ENCODE peak calls at places on chromosome 20, in seven cellular contexts. L is brain microvascular endothelial cell, A is NT2/D1, G is BJ, N is foreskin fibroblast, K is hepatocyte, P is AG04449. X is an unnamed sample.

GRCh38 chr20:62523473-62524203 is 47.8 kb upstream of the GATA5 start:
- DNase-seq in L (no peak), K (peak), G (no peak), A (peak), P (no peak), N (peak), X (no peak)

GRCh38 chr20:19210426-19211155 is 1.9 kb upstream of the SLC24A3 start:
- DNase-seq in K (no peak), N (peak), P (no peak), A (no peak), G (peak), L (no peak), X (no peak)

GRCh38 chr20:34710568-34710839 is 6.4 kb downstream of the TP53INP2 start:
- DNase-seq in L (no peak), K (no peak), N (no peak), G (no peak), P (no peak), A (no peak), X (no peak)

GRCh38 chr20:41608606-41609005 is 9.6 kb downstream of the CHD6 start:
- DNase-seq in P (no peak), G (no peak), K (no peak), L (no peak), A (no peak), N (no peak), X (no peak)

GRCh38 chr20:4666001-4666470 is 55.7 kb upstream of the PRND start:
- DNase-seq in A (no peak), L (peak), K (no peak), N (peak), G (peak), P (no peak), X (peak)

GRCh38 chr20:13262701-13263335 is 41.7 kb downstream of the ISM1 start:
- DNase-seq in P (no peak), G (no peak), L (no peak), K (peak), A (no peak), N (peak), X (no peak)

GRCh38 chr20:63406011-63406410 is 44.9 kb upstream of the CHRNA4 start:
- DNase-seq in A (no peak), L (no peak), N (no peak), G (no peak), P (no peak), K (no peak), X (no peak)

GRCh38 chr20:52118233-52118632 is 73.3 kb downstream of the ZFP64 start:
- DNase-seq in K (no peak), P (no peak), N (no peak), L (no peak), G (no peak), A (no peak), X (no peak)

GRCh38 chr20:4341804-4342560 is 326.6 kb upstream of the RNF24 start:
- DNase-seq in K (peak), P (peak), L (peak), N (peak), G (peak), A (no peak), X (no peak)

GRCh38 chr20:46893051-46893450 is 1.6 kb upstream of the EYA2 start:
- DNase-seq in K (no peak), L (no peak), G (no peak), A (no peak), N (no peak), P (no peak), X (no peak)

GRCh38 chr20:34495307-34495706 is 20.9 kb upstream of the DYNLRB1 start:
- DNase-seq in L (no peak), K (peak), G (no peak), P (no peak), N (no peak), A (no peak), X (no peak)

GRCh38 chr20:14583413-14583812 is 246.0 kb upstream of the FLRT3 start:
- DNase-seq in P (no peak), A (no peak), L (no peak), G (no peak), N (peak), K (no peak), X (no peak)

GRCh38 chr20:12942123-12942522 is 66.6 kb upstream of the SPTLC3 start:
- DNase-seq in P (no peak), K (no peak), L (no peak), A (no peak), N (no peak), G (no peak), X (no peak)

GRCh38 chr20:32605167-32605656 is 20.1 kb upstream of the NOL4L start:
- DNase-seq in G (no peak), N (no peak), K (peak), P (no peak), L (peak), A (no peak), X (no peak)

GRCh38 chr20:58630063-58630462 is 21.0 kb upstream of the STX16 start:
- DNase-seq in A (no peak), P (no peak), N (peak), G (no peak), K (no peak), L (peak), X (no peak)

GRCh38 chr20:49887251-49887827 is 28.0 kb downstream of the SPATA2 start:
- DNase-seq in G (no peak), K (no peak), P (no peak), A (no peak), N (peak), L (peak), X (no peak)

GRCh38 chr20:63908008-63908682 is 13.2 kb downstream of the DNAJC5 start:
- DNase-seq in L (no peak), G (no peak), K (peak), P (no peak), A (no peak), N (no peak), X (peak)

GRCh38 chr20:49916146-49917002 is 1.0 kb upstream of the SPATA2 start:
- DNase-seq in K (peak), L (no peak), P (no peak), G (no peak), A (no peak), N (no peak), X (peak)

GRCh38 chr20:36074983-36075382 is 79.6 kb upstream of the EPB41L1 start:
- DNase-seq in L (no peak), A (no peak), K (no peak), N (no peak), G (no peak), P (no peak), X (no peak)

GRCh38 chr20:25622450-25623224 is 1.2 kb downstream of the NANP start:
- DNase-seq in A (no peak), N (no peak), L (no peak), P (no peak), K (no peak), G (no peak), X (no peak)

GRCh38 chr20:44104807-44105517 is 82.0 kb downstream of the JPH2 start:
- DNase-seq in L (peak), G (no peak), N (peak), K (peak), P (no peak), A (no peak), X (no peak)

GRCh38 chr20:12936020-12936419 is 72.8 kb upstream of the SPTLC3 start:
- DNase-seq in K (no peak), N (no peak), P (no peak), G (no peak), L (no peak), A (no peak), X (no peak)

GRCh38 chr20:63811491-63811875 is 19.6 kb downstream of the ZBTB46 start:
- DNase-seq in A (no peak), K (no peak), G (no peak), L (no peak), P (no peak), N (no peak), X (no peak)

GRCh38 chr20:60653111-60653845 is 598.8 kb upstream of the CDH4 start:
- DNase-seq in P (no peak), A (no peak), N (no peak), K (no peak), L (no peak), G (no peak), X (no peak)

GRCh38 chr20:25584905-25585704 is at the start of gene NINL:
- DNase-seq in K (peak), A (peak), L (no peak), G (no peak), P (no peak), N (peak), X (peak)

GRCh38 chr20:33656010-33656782 is 5.9 kb upstream of the C20orf144 start:
- DNase-seq in N (no peak), K (no peak), G (no peak), L (no peak), P (no peak), A (no peak), X (no peak)

GRCh38 chr20:11919046-11919445 is 1.4 kb downstream of the BTBD3 start:
- DNase-seq in K (peak), A (no peak), P (no peak), G (no peak), N (peak), L (no peak), X (no peak)

GRCh38 chr20:44112889-44113641 is 73.9 kb downstream of the JPH2 start:
- DNase-seq in K (no peak), N (no peak), A (no peak), P (no peak), G (no peak), L (no peak), X (no peak)

GRCh38 chr20:61800359-61801064 is 265.2 kb downstream of the TAF4 start:
- DNase-seq in N (no peak), G (no peak), L (no peak), K (no peak), P (no peak), A (no peak), X (no peak)

GRCh38 chr20:24668384-24668702 is 198.9 kb downstream of the SYNDIG1 start:
- DNase-seq in A (no peak), L (no peak), G (no peak), N (no peak), K (no peak), P (no peak), X (no peak)

GRCh38 chr20:41149679-41150131 is 12.4 kb downstream of the PLCG1 start:
- DNase-seq in A (no peak), K (peak), G (no peak), P (no peak), N (peak), L (peak), X (peak)

GRCh38 chr20:58192567-58192966 is 35.9 kb downstream of the ANKRD60 start:
- DNase-seq in G (no peak), P (no peak), L (no peak), K (no peak), N (no peak), A (no peak), X (no peak)

GRCh38 chr20:61297981-61298380 is 45.9 kb downstream of the CDH4 start:
- DNase-seq in A (no peak), L (peak), G (no peak), P (no peak), K (no peak), N (peak), X (no peak)

GRCh38 chr20:62602550-62602949 is 39.8 kb upstream of the SLCO4A1 start:
- DNase-seq in N (no peak), L (no peak), P (no peak), A (no peak), K (no peak), G (no peak), X (no peak)

GRCh38 chr20:36745234-36745926 is 510 bp downstream of the NDRG3 start:
- DNase-seq in A (no peak), K (no peak), L (peak), G (no peak), N (no peak), P (no peak), X (peak)

GRCh38 chr20:63416631-63417030 is 55.5 kb upstream of the CHRNA4 start:
- DNase-seq in N (no peak), L (no peak), G (no peak), K (no peak), P (no peak), A (no peak), X (no peak)

GRCh38 chr20:25695532-25696383 is 895 bp downstream of the ZNF337 start:
- DNase-seq in L (no peak), K (peak), P (no peak), G (no peak), N (peak), A (no peak), X (peak)

GRCh38 chr20:855466-856360 is 22.2 kb downstream of the FAM110A start:
- DNase-seq in K (no peak), N (no peak), L (no peak), P (no peak), G (no peak), A (no peak), X (no peak)

GRCh38 chr20:47016068-47016664 is 121.5 kb downstream of the EYA2 start:
- DNase-seq in P (no peak), A (no peak), K (no peak), N (no peak), L (no peak), G (no peak), X (no peak)

GRCh38 chr20:22763257-22763906 is 179.0 kb upstream of the FOXA2 start:
- DNase-seq in L (peak), A (no peak), N (no peak), K (no peak), P (no peak), G (no peak), X (peak)

DNA sequence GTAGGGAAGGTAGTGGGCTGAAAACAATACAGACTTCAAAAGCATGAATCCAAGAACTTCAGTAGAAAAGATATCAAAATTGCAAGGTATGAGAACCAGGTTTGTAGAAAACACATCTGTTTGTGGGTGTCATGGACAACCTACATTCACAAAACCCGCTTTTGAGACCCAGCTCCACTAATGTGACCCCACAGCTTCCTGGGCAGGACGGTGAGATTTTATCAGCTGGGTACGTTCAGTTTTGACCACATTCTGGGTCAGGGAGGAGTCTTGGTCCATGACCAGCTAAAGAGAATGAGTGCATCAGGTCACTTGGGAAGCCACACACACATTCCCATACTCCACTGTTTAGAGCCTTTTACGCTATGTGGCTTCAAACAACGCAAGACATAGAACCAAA is 77.1 kb downstream of the BCAS1 start:
- DNase-seq in N (no peak), L (no peak), G (no peak), P (no peak), K (no peak), A (no peak), X (no peak)
- H3K4me3 ChIP-seq in N (no peak), L (no peak), G (no peak), P (no peak), K (no peak), A (no peak), X (no peak)

GRCh38 chr20:21105429-21106170 is 558 bp downstream of the LINC00237 start:
- DNase-seq in K (no peak), L (no peak), N (peak), G (no peak), A (no peak), P (no peak), X (no peak)
- H3K4me3 ChIP-seq in K (no peak), L (no peak), N (no peak), G (no peak), A (peak), P (no peak), X (no peak)

DNA sequence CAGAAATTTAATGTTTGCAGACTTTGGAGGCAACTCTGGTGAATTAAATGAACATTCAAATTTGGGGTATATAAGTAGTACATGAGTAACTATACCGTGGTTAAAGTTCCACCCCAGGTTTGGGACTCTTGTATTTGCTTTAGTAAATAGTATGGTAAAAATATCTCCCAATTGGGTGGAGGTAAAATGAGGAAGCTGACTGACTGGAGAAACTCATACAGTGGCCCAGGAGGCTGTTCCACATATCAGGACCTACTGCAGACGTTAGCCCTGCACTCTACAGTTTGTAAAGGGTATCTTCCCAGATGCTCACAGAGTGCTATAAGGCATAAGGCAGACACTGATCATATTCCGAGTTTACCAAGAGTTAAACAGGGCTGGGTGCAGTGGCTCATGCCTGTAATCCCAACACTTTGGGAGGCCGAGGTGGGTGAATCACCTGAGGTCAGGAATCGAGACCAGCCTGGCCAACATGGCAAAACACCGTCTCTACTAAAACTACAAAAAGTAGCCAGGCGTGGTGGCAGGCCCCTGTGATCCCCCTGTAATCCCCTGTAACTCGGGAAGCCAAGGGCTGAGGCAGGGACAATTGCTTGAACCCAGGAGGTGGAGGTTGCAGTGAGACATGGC is 53.7 kb downstream of the CPXM1 start:
- DNase-seq in P (no peak), N (no peak), L (no peak), K (no peak), G (no peak), A (no peak), X (peak)
- H3K4me3 ChIP-seq in P (no peak), N (no peak), L (no peak), K (no peak), G (no peak), A (no peak), X (no peak)

GRCh38 chr20:17848249-17848648 is 120.3 kb downstream of the SNX5 start:
- DNase-seq in K (no peak), G (no peak), L (no peak), P (no peak), N (no peak), A (no peak), X (no peak)
- H3K4me3 ChIP-seq in K (no peak), G (no peak), L (no peak), P (no peak), N (no peak), A (no peak), X (no peak)

GRCh38 chr20:48623176-48623905 is 204.5 kb downstream of the PREX1 start:
- DNase-seq in L (no peak), N (no peak), A (no peak), G (no peak), P (no peak), K (no peak), X (no peak)

GRCh38 chr20:48622421-48622820 is 205.4 kb downstream of the PREX1 start:
- DNase-seq in N (no peak), K (no peak), A (no peak), L (no peak), P (no peak), G (no peak), X (no peak)

GRCh38 chr20:48624315-48625020 is 203.3 kb downstream of the PREX1 start:
- DNase-seq in P (no peak), K (no peak), G (no peak), L (no peak), A (no peak), N (no peak), X (no peak)

GRCh38 chr20:48625136-48625900 is 202.5 kb downstream of the PREX1 start:
- DNase-seq in N (no peak), A (no peak), L (no peak), P (no peak), K (no peak), G (no peak), X (no peak)

DNA sequence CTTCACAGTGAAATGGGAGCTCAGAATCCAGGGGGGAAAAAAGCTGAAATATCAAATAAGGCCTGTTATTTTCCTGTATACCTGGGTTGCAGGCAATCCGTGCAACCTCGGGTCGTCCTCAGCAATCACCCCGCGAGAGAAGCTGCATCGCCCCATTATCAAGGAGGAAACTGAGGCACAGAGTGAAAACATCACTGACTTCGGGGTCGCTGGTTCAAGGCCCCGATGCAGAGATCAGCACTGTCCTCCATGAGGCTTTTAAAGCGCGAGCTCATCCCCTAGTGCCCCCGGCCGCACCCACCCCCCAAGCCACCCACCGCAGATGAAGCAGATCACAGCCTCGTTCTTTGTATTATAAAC is 203.9 kb downstream of the PREX1 start:
- DNase-seq in G (no peak), A (no peak), L (no peak), N (no peak), K (no peak), P (no peak), X (no peak)
- H3K4me3 ChIP-seq in G (no peak), A (no peak), L (no peak), N (no peak), K (no peak), P (no peak), X (no peak)

X was measured in colonic mucosa.